ENCODE peak calls at places on chromosome 10, in five cellular contexts. E is neural progenitor cell, L is ovary, B is fibroblast of lung, W is OCI-LY7. P is an unnamed sample. For H3K4me1, the result is how much of the 10 kb centered on the place peaks cover.

GRCh38 chr10:94725871-94726270 is 36.6 kb upstream of the CYP2C19 start:
- DNase-seq in E (no peak), L (no peak), B (no peak), W (no peak), P (no peak)

GRCh38 chr10:121900443-121901174 is 27.2 kb downstream of the ATE1 start:
- DNase-seq in E (peak), L (no peak), B (peak), W (peak), P (no peak)

GRCh38 chr10:101189461-101190401 is 39.5 kb downstream of the LBX1 start:
- DNase-seq in E (no peak), L (no peak), B (no peak), W (peak), P (no peak)

GRCh38 chr10:117075064-117075463 is 63.0 kb downstream of the VAX1 start:
- DNase-seq in E (no peak), L (no peak), B (no peak), W (no peak), P (no peak)

GRCh38 chr10:33706746-33707145 is 372.3 kb upstream of the NRP1 start:
- DNase-seq in E (no peak), L (no peak), B (peak), W (no peak), P (no peak)

GRCh38 chr10:74916283-74916682 is 89.9 kb downstream of the KAT6B start:
- DNase-seq in E (no peak), L (no peak), B (peak), W (no peak), P (no peak)

GRCh38 chr10:33335550-33335799 is 1.0 kb upstream of the NRP1 start:
- DNase-seq in E (no peak), L (no peak), B (no peak), W (no peak), P (no peak)

GRCh38 chr10:23095966-23096813 is 811 bp downstream of the MSRB2 start:
- DNase-seq in E (peak), L (peak), B (peak), W (peak), P (peak)

GRCh38 chr10:55091691-55092328 is 290.8 kb upstream of the PCDH15 start:
- DNase-seq in E (peak), L (no peak), B (peak), W (peak), P (no peak)

GRCh38 chr10:77816311-77816710 is 110.2 kb downstream of the DLG5 start:
- DNase-seq in E (no peak), L (no peak), B (no peak), W (no peak), P (no peak)
- H3K4me3 ChIP-seq in E (no peak), L (no peak), B (no peak), W (no peak), P (no peak)

DNA sequence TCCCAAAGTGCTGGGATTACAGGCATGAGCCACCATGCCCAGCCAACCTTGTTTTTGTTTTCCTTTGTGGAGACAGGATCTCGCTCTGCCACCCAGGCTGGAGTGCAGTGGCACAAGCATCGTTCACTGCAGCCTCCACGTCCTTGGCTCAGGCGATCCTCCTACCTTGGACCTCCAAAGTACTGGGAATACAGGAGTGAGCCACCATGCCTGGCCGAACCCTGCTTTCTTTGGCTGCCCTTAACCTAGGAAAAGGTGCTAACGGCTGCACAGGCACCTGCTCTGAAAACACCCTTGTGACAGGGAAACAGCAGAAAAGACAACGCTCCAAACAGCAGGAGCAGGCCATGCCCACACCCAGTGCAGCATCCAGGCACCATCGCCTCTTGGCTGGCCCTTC is 71.9 kb downstream of the OAT start:
- DNase-seq in E (no peak), L (no peak), B (no peak), W (no peak), P (no peak)
- H3K27ac ChIP-seq in E (no peak), L (no peak), B (no peak), W (no peak), P (no peak)

GRCh38 chr10:5890519-5890878 is 456 bp downstream of the FBH1 start:
- DNase-seq in E (peak), L (peak), B (peak), W (peak), P (peak)
- H3K4me1 ChIP-seq in E (under half), L (under half), B (under half), W (under half), P (half or more)

GRCh38 chr10:29731760-29732159 is 97.0 kb upstream of the SVIL start:
- DNase-seq in E (peak), L (no peak), B (peak), W (no peak), P (no peak)

GRCh38 chr10:29733323-29733722 is 98.6 kb upstream of the SVIL start:
- DNase-seq in E (no peak), L (no peak), B (no peak), W (no peak), P (no peak)

GRCh38 chr10:29734640-29734979 is 99.8 kb upstream of the SVIL start:
- DNase-seq in E (no peak), L (no peak), B (peak), W (no peak), P (no peak)

GRCh38 chr10:29730969-29731368 is 96.2 kb upstream of the SVIL start:
- DNase-seq in E (no peak), L (no peak), B (no peak), W (no peak), P (no peak)

DNA sequence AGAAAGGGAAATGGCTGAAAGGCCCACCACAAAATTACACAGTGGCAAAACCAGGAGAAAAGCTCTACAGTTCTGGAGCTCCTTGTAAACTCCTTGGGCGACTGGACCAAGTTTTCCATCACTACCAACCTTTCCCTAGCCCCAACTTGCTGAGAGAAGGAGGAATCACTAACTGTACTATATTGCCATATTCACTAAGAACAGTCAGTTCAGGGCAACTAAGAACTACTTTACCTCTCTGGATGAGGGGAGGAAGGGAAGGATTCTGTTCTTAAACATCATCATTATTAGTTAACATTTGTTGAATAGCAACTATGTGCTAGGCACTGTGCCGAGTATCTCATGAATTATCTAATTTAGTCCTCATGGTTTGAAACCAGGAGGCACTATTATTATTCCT is 98.1 kb upstream of the SVIL start:
- DNase-seq in E (no peak), L (no peak), B (no peak), W (no peak), P (no peak)
- H3K4me3 ChIP-seq in E (no peak), L (no peak), B (no peak), W (no peak), P (no peak)

GRCh38 chr10:61758440-61758839 is 95.7 kb downstream of the CABCOCO1 start:
- DNase-seq in E (no peak), L (no peak), B (peak), W (no peak), P (no peak)

GRCh38 chr10:61761825-61762217 is 99.1 kb downstream of the CABCOCO1 start:
- DNase-seq in E (no peak), L (no peak), B (no peak), W (no peak), P (no peak)

GRCh38 chr10:61763778-61764177 is 101.0 kb downstream of the CABCOCO1 start:
- DNase-seq in E (no peak), L (no peak), B (no peak), W (no peak), P (no peak)

GRCh38 chr10:61759751-61760150 is 97.0 kb downstream of the CABCOCO1 start:
- DNase-seq in E (no peak), L (no peak), B (no peak), W (no peak), P (no peak)

GRCh38 chr10:61760943-61761824 is 98.5 kb downstream of the CABCOCO1 start:
- DNase-seq in E (no peak), L (no peak), B (peak), W (no peak), P (no peak)
- H3K27ac ChIP-seq in E (no peak), L (no peak), B (peak), W (no peak), P (peak)